ENCODE peak calls at places on chromosomes 3 and 15, in seven cellular contexts. Z is left ventricle myocardium inferior, S is A549, R is WERI-Rb-1, X is heart left ventricle, L is mammary epithelial cell, P is cardiac muscle cell. Q is an unnamed sample.

GRCh38 chr15:91592586-91592985 is 260.9 kb upstream of the SLCO3A1 start:
- DNase-seq in Z (no peak), S (no peak), R (no peak), X (no peak), L (no peak), P (no peak), Q (no peak)

GRCh38 chr15:39030291-39031070 is 465.9 kb upstream of the RASGRP1 start:
- DNase-seq in Z (no peak), S (no peak), R (no peak), X (no peak), L (no peak), P (no peak), Q (no peak)

GRCh38 chr15:30962079-30962478 is 29.3 kb downstream of the MTMR10 start:
- DNase-seq in Z (no peak), S (no peak), R (peak), X (peak), L (peak), P (no peak), Q (no peak)

GRCh38 chr3:151315136-151315535 is 1.5 kb downstream of the GPR87 start:
- DNase-seq in Z (no peak), S (no peak), R (no peak), X (no peak), L (no peak), P (peak), Q (no peak)

GRCh38 chr3:83002869-83003445 is 1241.5 kb upstream of the GBE1 start:
- DNase-seq in Z (no peak), S (no peak), R (no peak), X (no peak), L (no peak), P (no peak), Q (no peak)

GRCh38 chr15:20294651-20295237 is 246.9 kb downstream of the GOLGA6L6 start:
- DNase-seq in Z (no peak), S (no peak), R (no peak), X (no peak), L (no peak), P (no peak), Q (no peak)

GRCh38 chr3:165169368-165169767 is 26.8 kb downstream of the SLITRK3 start:
- DNase-seq in Z (no peak), S (no peak), R (no peak), X (no peak), L (no peak), P (no peak), Q (no peak)

GRCh38 chr15:68629519-68630204 is 50.9 kb downstream of the CORO2B start:
- DNase-seq in Z (no peak), S (no peak), R (no peak), X (no peak), L (no peak), P (no peak), Q (no peak)

GRCh38 chr3:9970020-9970652 is 16.5 kb downstream of the EMC3 start:
- DNase-seq in Z (no peak), S (peak), R (no peak), X (no peak), L (peak), P (peak), Q (no peak)

GRCh38 chr3:177195941-177196472 is 1.3 kb downstream of the TBL1XR1 start:
- DNase-seq in Z (no peak), S (no peak), R (no peak), X (no peak), L (no peak), P (peak), Q (no peak)

GRCh38 chr3:62708642-62709041 is 166.6 kb downstream of the CADPS start:
- DNase-seq in Z (no peak), S (no peak), R (peak), X (no peak), L (no peak), P (no peak), Q (no peak)

GRCh38 chr3:196868297-196868661 is 559 bp downstream of the SENP5 start:
- DNase-seq in Z (peak), S (no peak), R (peak), X (peak), L (no peak), P (no peak), Q (peak)

GRCh38 chr3:177336841-177337430 is 139.7 kb upstream of the TBL1XR1 start:
- DNase-seq in Z (no peak), S (no peak), R (no peak), X (no peak), L (no peak), P (peak), Q (no peak)

GRCh38 chr3:52120576-52121458 is 33.4 kb downstream of the POC1A start:
- DNase-seq in Z (no peak), S (no peak), R (peak), X (peak), L (peak), P (no peak), Q (no peak)
- H3K27ac ChIP-seq in Z (peak), S (no peak), R (no peak), X (peak), L (no peak), P (no peak), Q (peak)

GRCh38 chr15:56725386-56725785 is 7.9 kb downstream of the ZNF280D start:
- DNase-seq in Z (no peak), S (no peak), R (no peak), X (no peak), L (no peak), P (no peak), Q (no peak)

GRCh38 chr15:56718560-56718959 is 14.7 kb downstream of the ZNF280D start:
- DNase-seq in Z (no peak), S (no peak), R (no peak), X (no peak), L (no peak), P (no peak), Q (no peak)

GRCh38 chr15:56719774-56720555 is 13.3 kb downstream of the ZNF280D start:
- DNase-seq in Z (no peak), S (no peak), R (no peak), X (no peak), L (no peak), P (no peak), Q (no peak)

GRCh38 chr15:56719021-56719612 is 14.2 kb downstream of the ZNF280D start:
- DNase-seq in Z (no peak), S (no peak), R (no peak), X (no peak), L (no peak), P (no peak), Q (no peak)

DNA sequence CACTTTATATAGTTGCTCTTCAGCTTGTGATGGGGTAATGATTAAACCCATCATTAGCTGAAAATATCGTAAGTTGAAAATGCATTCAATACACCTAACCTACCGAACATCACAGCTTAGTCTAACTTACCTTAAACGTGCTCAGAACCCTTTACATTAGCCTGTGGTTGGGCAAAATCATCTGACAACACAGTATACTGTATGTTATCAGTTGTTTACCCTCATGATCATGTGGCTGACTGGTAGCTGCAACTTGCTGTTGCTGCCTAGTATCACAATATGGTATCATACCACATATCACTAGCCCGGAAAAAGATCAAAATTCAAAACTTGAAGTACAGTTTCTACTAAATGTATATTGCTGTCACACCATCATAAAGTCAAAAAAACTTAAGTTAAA is 9.5 kb downstream of the ZNF280D start:
- DNase-seq in Z (no peak), S (no peak), R (no peak), X (no peak), L (no peak), P (no peak), Q (no peak)
- H3K27ac ChIP-seq in Z (no peak), S (no peak), R (no peak), X (no peak), L (no peak), P (no peak), Q (no peak)

DNA sequence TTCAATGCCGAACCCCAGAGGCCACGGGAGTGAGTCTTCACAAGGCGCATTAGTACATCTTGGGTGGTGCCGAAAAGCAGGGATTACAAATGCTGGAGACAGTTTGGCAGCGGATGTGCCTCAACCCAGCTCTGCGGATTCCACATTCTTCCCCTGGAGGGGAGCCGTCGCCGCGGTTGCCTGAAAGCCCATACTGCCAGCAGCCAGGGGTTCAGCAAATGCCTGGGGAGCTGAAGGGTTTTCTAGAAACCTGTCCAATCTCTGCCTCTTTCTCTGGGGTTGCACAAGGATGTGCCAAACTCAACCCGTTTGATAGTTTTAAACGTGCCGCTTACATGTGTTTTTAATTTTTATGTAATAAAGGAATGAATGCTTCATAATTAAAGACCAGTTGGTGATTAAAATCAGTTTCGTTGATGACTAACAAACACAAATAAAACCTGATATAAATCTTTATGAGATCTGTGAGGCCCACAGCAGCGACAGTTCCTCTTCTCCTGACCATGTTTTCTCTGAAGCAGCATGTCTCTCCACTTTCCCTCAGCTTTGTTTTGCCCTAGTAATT is 74.6 kb upstream of the LEKR1 start:
- DNase-seq in Z (peak), S (no peak), R (no peak), X (peak), L (peak), P (peak), Q (peak)
- H3K27ac ChIP-seq in Z (no peak), S (no peak), R (no peak), X (no peak), L (peak), P (peak), Q (peak)

DNA sequence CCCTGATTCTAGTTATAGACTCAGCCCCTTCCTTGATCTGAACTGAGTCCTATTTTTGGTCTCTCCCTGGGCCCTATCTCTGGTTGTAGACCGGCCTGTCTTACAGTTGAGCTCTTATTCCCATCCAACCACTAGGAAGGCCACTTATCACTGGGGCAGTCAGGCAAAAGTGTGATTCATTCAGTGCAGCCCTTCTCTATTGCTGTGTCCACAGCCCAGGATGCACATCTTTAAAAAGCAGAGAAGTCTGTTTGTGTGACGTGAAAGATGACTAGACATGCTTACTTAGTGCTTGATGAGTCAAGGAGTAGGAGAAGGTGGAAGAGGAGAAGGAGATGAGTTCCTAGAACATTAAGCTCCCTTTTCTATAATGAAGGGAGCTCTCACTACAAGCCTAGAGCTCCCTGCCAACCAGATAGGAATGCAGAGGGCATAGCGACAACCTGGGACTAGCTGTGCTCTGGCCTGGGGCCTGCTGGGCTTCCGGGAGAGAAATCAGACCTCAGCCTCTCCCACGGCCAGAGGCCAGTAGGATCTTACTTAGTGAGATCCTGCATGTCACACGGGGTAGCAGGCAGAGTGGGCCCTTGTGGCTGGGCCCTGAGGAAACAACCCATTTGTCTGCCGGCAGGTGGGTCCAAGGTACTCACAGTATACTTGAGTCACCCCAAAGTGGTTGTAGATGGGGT is 25.7 kb downstream of the INSYN1 start:
- DNase-seq in Z (peak), S (peak), R (no peak), X (peak), L (peak), P (peak), Q (no peak)
- H3K27ac ChIP-seq in Z (peak), S (no peak), R (no peak), X (no peak), L (no peak), P (peak), Q (peak)

GRCh38 chr15:90400005-90400758 is 12.1 kb downstream of the IQGAP1 start:
- DNase-seq in Z (no peak), S (no peak), R (no peak), X (no peak), L (peak), P (no peak), Q (no peak)
- H3K27ac ChIP-seq in Z (peak), S (peak), R (no peak), X (peak), L (peak), P (peak), Q (peak)

DNA sequence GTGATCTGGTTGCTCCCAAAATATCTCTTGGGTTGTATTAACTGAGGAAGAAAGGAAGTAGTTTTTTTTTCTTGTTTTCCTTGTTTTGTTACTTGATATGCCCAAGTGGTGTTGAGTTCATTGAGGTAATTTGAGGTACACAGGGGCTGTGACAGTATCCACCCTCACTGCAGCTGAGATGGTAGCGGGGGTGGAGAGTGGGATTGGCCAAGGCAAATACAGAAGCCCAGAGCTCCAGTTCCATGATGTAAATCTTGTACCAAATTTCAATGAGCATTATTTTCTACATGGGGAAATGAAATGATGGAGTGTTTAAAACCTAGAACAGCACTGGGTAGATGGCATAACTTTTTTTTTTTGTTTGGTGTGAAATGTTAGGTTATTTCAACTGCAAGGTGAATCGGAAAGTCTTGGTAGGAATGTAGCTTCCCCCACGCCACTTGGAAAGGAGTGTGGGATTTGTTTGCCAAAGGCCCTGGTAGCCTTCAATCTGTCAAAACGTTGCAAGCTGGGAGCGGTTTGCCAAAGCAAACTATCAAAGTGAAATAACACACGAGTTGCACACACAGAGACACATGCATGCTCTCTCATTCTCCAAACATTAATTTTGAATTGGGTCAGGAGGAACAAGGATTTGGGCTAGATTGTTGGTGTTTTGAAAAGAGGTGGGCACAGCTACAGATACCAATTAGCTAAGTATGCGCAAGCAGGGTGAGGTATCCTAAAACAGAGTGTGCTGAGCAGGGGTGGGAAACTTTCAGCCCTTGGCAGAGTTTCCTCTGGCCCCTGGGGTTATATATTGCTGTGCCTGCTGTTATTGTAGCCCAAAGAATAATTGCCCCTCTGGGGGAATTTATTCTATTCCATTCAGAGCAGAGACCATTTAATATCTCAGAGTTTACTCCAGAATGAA is 34.6 kb downstream of the THSD4 start:
- DNase-seq in Z (peak), S (no peak), R (no peak), X (peak), L (no peak), P (peak), Q (peak)
- H3K27ac ChIP-seq in Z (peak), S (peak), R (no peak), X (peak), L (peak), P (peak), Q (peak)

GRCh38 chr3:71725279-71725991 is at the start of gene EIF4E3:
- DNase-seq in Z (peak), S (no peak), R (peak), X (peak), L (no peak), P (peak), Q (no peak)
- H3K27ac ChIP-seq in Z (peak), S (peak), R (no peak), X (peak), L (no peak), P (peak), Q (peak)

GRCh38 chr3:188180114-188180513 is 26.2 kb downstream of the LPP start:
- DNase-seq in Z (no peak), S (no peak), R (no peak), X (no peak), L (no peak), P (no peak), Q (no peak)
- H3K27ac ChIP-seq in Z (peak), S (no peak), R (no peak), X (peak), L (no peak), P (peak), Q (peak)